ENCODE peak calls at places on chromosomes 12 and 14, in eight cellular contexts. E is ovary, P is IMR-90, Z is PC-3, A is right lobe of liver, M is adrenal gland, R is cardiac muscle cell, B is transverse colon. W is an unnamed sample. For H3K4me1 and H3K27me3, the result is how much of the 10 kb centered on the place peaks cover.

GRCh38 chr12:120212301-120212700 is 11.4 kb upstream of the RPLP0 start:
- DNase-seq in M (no peak), A (no peak), R (no peak), P (no peak), Z (no peak), B (no peak), E (no peak), W (no peak)

GRCh38 chr14:42140831-42141279 is 534.2 kb downstream of the LRFN5 start:
- DNase-seq in M (no peak), B (no peak), R (peak), A (no peak), E (no peak), P (peak), Z (peak), W (no peak)

GRCh38 chr12:80218925-80219714 is 119.8 kb downstream of the OTOGL start:
- DNase-seq in E (no peak), Z (no peak), B (no peak), A (no peak), M (no peak), P (no peak), R (no peak), W (no peak)

GRCh38 chr14:73741386-73741875 is 27.2 kb upstream of the PNMA1 start:
- DNase-seq in E (peak), Z (peak), M (peak), R (peak), A (peak), P (peak), B (peak), W (peak)

GRCh38 chr12:14803830-14804160 is 325 bp downstream of the C12orf60 start:
- DNase-seq in P (no peak), R (no peak), B (no peak), A (no peak), E (no peak), M (no peak), Z (no peak), W (no peak)

GRCh38 chr14:68813318-68813838 is 20.5 kb upstream of the ZFP36L1 start:
- DNase-seq in M (peak), P (no peak), A (no peak), E (no peak), B (no peak), Z (no peak), R (no peak), W (no peak)

GRCh38 chr12:6288235-6288634 is 22.2 kb upstream of the PLEKHG6 start:
- DNase-seq in P (peak), Z (peak), R (peak), A (no peak), M (no peak), E (no peak), B (no peak), W (no peak)

GRCh38 chr14:65927871-65928270 is 515.3 kb downstream of the FUT8 start:
- DNase-seq in A (no peak), E (no peak), P (no peak), M (no peak), B (peak), Z (no peak), R (no peak), W (no peak)

GRCh38 chr14:100872641-100873071 is 30.9 kb downstream of the RTL1 start:
- DNase-seq in R (no peak), P (no peak), E (no peak), M (no peak), B (no peak), Z (no peak), A (no peak), W (peak)

GRCh38 chr12:108457006-108457733 is 57.9 kb upstream of the FICD start:
- DNase-seq in E (no peak), P (peak), B (no peak), Z (peak), M (peak), R (peak), A (no peak), W (no peak)

GRCh38 chr12:2051700-2052625 is 824 bp upstream of the CACNA1C start:
- DNase-seq in R (peak), E (peak), M (no peak), A (no peak), P (no peak), Z (no peak), B (no peak), W (no peak)

GRCh38 chr14:22551597-22551982 is 37.4 kb downstream of the DAD1 start:
- DNase-seq in P (no peak), B (no peak), R (no peak), E (no peak), M (no peak), Z (peak), A (no peak), W (no peak)

GRCh38 chr12:2231011-2231595 is 178.3 kb downstream of the CACNA1C start:
- DNase-seq in E (no peak), R (peak), B (no peak), A (no peak), Z (no peak), M (no peak), P (no peak), W (no peak)

GRCh38 chr12:130523208-130523607 is 185.5 kb downstream of the PIWIL1 start:
- DNase-seq in Z (no peak), B (no peak), P (no peak), R (no peak), M (no peak), E (no peak), A (no peak), W (no peak)

GRCh38 chr12:119447618-119448017 is 113.1 kb downstream of the CCDC60 start:
- DNase-seq in B (no peak), A (no peak), M (no peak), E (no peak), Z (no peak), R (no peak), P (no peak), W (no peak)

GRCh38 chr12:34402228-34402898 is 380.1 kb downstream of the ALG10 start:
- DNase-seq in A (peak), E (peak), R (no peak), Z (no peak), B (peak), P (no peak), M (peak), W (peak)

GRCh38 chr14:84351646-84352045 is 1178.3 kb upstream of the FLRT2 start:
- DNase-seq in R (no peak), E (no peak), A (no peak), Z (no peak), B (no peak), M (no peak), P (peak), W (no peak)

DNA sequence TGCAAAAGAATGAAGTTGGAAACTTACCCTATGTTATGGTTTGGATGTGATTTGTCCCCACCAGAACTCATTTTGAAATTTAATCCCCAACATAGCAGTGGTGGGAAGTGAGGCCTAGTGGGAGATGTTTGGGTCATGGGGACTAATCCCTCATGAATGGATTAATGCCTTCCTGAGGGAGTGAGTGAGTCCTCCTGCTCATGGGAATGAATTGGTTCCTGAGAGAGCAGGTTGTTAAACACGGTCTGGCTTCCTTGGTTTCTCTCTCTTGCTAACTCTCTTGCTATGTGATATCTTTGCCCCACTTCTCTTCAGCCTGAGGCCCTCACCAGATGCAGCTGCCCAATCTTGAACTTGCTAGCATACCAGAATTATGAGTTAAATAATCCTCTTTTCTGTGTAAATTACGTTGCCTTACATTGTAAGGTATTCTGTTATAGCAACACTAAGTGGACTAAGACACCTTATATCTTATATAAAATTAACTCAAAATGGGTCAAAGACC is 22.2 kb upstream of the CCDC91 start:
- DNase-seq in E (no peak), B (no peak), P (no peak), Z (no peak), A (no peak), R (no peak), M (no peak), W (no peak)
- H3K27ac ChIP-seq in E (no peak), B (no peak), P (no peak), Z (no peak), A (no peak), R (no peak), M (no peak), W (no peak)

DNA sequence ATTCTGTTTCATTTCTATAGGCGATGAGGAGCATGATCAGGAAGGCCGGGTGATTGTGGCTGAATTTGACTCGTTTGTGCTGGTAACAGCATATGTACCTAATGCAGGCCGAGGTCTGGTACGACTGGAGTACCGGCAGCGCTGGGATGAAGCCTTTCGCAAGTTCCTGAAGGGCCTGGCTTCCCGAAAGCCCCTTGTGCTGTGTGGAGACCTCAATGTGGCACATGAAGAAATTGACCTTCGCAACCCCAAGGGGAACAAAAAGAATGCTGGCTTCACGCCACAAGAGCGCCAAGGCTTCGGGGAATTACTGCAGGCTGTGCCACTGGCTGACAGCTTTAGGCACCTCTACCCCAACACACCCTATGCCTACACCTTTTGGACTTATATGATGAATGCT is 1.9 kb downstream of the APEX1 start:
- DNase-seq in Z (no peak), B (no peak), P (no peak), M (no peak), E (no peak), R (no peak), A (no peak), W (peak)
- H3K4me1 ChIP-seq in Z (under half), B (under half), P (under half), M (under half), E (under half), R (under half), A (under half), W (under half)

GRCh38 chr14:62118871-62119270 is 356.7 kb downstream of the SNAPC1 start:
- DNase-seq in A (no peak), R (no peak), M (no peak), Z (no peak), B (no peak), E (no peak), P (no peak), W (no peak)
- H3K27me3 ChIP-seq in A (under half), R (half or more), M (under half), Z (under half), B (half or more), E (under half), P (under half), W (under half)

GRCh38 chr12:110545812-110546211 is 37.3 kb downstream of the PPTC7 start:
- DNase-seq in B (no peak), A (no peak), P (peak), E (no peak), M (no peak), Z (no peak), R (no peak), W (no peak)
- H3K27ac ChIP-seq in B (peak), A (no peak), P (peak), E (no peak), M (peak), Z (peak), R (peak), W (no peak)

W was measured in aorta.